ENCODE peak calls at places on chromosomes 4 and X, in ten cellular contexts. S, T, F, M, B, X, I, Q, U and A are unnamed samples.

GRCh38 chr4:23333556-23333945 is 556.3 kb downstream of the PPARGC1A start:
- DNase-seq in B (no peak), F (peak; percentile 86), Q (no peak), M (no peak), S (no peak), U (no peak), T (no peak), I (no peak), X (no peak), A (no peak)

GRCh38 chrX:102863735-102864134 is 73.3 kb upstream of the RAB40AL start:
- DNase-seq in M (peak; percentile 7), U (peak; percentile 3), I (peak; percentile 48), Q (peak; percentile 39), B (peak; percentile 77), T (peak; percentile 66), X (peak; percentile 94), F (peak; percentile 51), S (peak; percentile 70), A (peak; percentile 83)

GRCh38 chr4:128866281-128866680 is 56.8 kb downstream of the JADE1 start:
- DNase-seq in X (no peak), Q (no peak), I (no peak), F (no peak), U (no peak), M (no peak), S (no peak), T (no peak), B (no peak), A (no peak)

GRCh38 chr4:121094297-121094966 is 22.1 kb upstream of the NDNF start:
- DNase-seq in M (no peak), S (no peak), X (no peak), I (no peak), Q (no peak), F (no peak), U (no peak), B (no peak), T (no peak), A (no peak)

GRCh38 chr4:113384600-113384999 is 335.1 kb downstream of the ANK2 start:
- DNase-seq in B (no peak), Q (peak; percentile 42), F (peak; percentile 66), I (no peak), S (no peak), T (no peak), M (no peak), X (no peak), U (no peak), A (no peak)

GRCh38 chr4:2744576-2745270 is 11.4 kb downstream of the TNIP2 start:
- DNase-seq in Q (no peak), I (no peak), F (no peak), M (no peak), X (no peak), U (no peak), T (no peak), S (no peak), B (no peak), A (no peak)

GRCh38 chr4:52298444-52298843 is 247.3 kb downstream of the SPATA18 start:
- DNase-seq in B (no peak), S (no peak), X (no peak), M (no peak), Q (no peak), T (no peak), I (no peak), U (peak; percentile 0), F (no peak), A (no peak)

GRCh38 chr4:6019316-6020263 is 1.4 kb upstream of the C4orf50 start:
- DNase-seq in Q (peak; percentile 36), T (no peak), I (peak; percentile 23), X (no peak), S (peak; percentile 46), M (no peak), U (peak; percentile 19), F (peak; percentile 32), B (peak; percentile 32), A (no peak)

GRCh38 chr4:3683077-3683743 is 83.0 kb upstream of the ADRA2C start:
- DNase-seq in I (no peak), M (no peak), F (no peak), X (peak; percentile 74), Q (no peak), U (no peak), B (no peak), T (no peak), S (no peak), A (peak; percentile 61)